ENCODE peak calls at places on chromosomes 12 and 14, in five cellular contexts. U is HepG2, T is GM12878, L is H1, G is K562. W is an unnamed sample.

GRCh38 chr12:93502802-93503623 is 35.7 kb downstream of the MRPL42 start:
- DNase-seq in U (peak; percentile 33), T (no peak), L (peak; percentile 9), G (no peak), W (no peak)

GRCh38 chr12:66262737-66263136 is 39.6 kb upstream of the HELB start:
- DNase-seq in U (no peak), T (no peak), L (no peak), G (no peak), W (no peak)

GRCh38 chr12:93403988-93404803 is 26.5 kb downstream of the NUDT4 start:
- DNase-seq in U (no peak), T (no peak), L (no peak), G (no peak), W (no peak)

GRCh38 chr12:10143205-10143604 is 13.2 kb upstream of the CLEC7A start:
- DNase-seq in U (no peak), T (no peak), L (no peak), G (no peak), W (no peak)

GRCh38 chr12:12267801-12268200 is 957 bp upstream of the LRP6 start:
- DNase-seq in U (no peak), T (no peak), L (no peak), G (no peak), W (no peak)

GRCh38 chr12:19967486-19967885 is 400.9 kb upstream of the PDE3A start:
- DNase-seq in U (no peak), T (peak; percentile 19), L (no peak), G (no peak), W (peak; percentile 91)

GRCh38 chr14:29037428-29037827 is 270.8 kb downstream of the FOXG1 start:
- DNase-seq in U (no peak), T (no peak), L (no peak), G (no peak), W (no peak)

GRCh38 chr12:122730215-122731014 is at the start of gene HCAR1:
- DNase-seq in U (peak; percentile 40), T (no peak), L (no peak), G (no peak), W (no peak)

GRCh38 chr12:123075591-123076171 is 75.2 kb downstream of the PITPNM2 start:
- DNase-seq in U (peak; percentile 78), T (no peak), L (peak; percentile 33), G (peak; percentile 51), W (no peak)

GRCh38 chr12:23222801-23223200 is 597.8 kb downstream of the ETNK1 start:
- DNase-seq in U (no peak), T (no peak), L (no peak), G (no peak), W (no peak)

GRCh38 chr12:106296179-106296877 is 6.2 kb upstream of the TCP11L2 start:
- DNase-seq in U (peak; percentile 80), T (no peak), L (no peak), G (no peak), W (peak; percentile 69)

GRCh38 chr14:60064491-60065072 is 27.1 kb upstream of the PCNX4 start:
- DNase-seq in U (peak; percentile 9), T (peak; percentile 15), L (no peak), G (no peak), W (peak; percentile 3)

GRCh38 chr14:36941783-36942521 is 230.5 kb downstream of the SLC25A21 start:
- DNase-seq in U (peak; percentile 62), T (no peak), L (peak; percentile 27), G (peak; percentile 52), W (peak; percentile 75)

GRCh38 chr12:125015680-125016310 is 22.4 kb downstream of the BRI3BP start:
- DNase-seq in U (no peak), T (no peak), L (no peak), G (no peak), W (no peak)

GRCh38 chr14:90757452-90757851 is 58.8 kb downstream of the TTC7B start:
- DNase-seq in U (no peak), T (no peak), L (no peak), G (no peak), W (no peak)

GRCh38 chr12:120116443-120116791 is at the start of gene RAB35:
- DNase-seq in U (no peak), T (no peak), L (no peak), G (no peak), W (no peak)

GRCh38 chr14:101721951-101722661 is 39.4 kb upstream of the PPP2R5C start:
- DNase-seq in U (peak; percentile 47), T (no peak), L (no peak), G (peak; percentile 0), W (peak; percentile 65)

GRCh38 chr14:95211721-95212504 is 54.6 kb upstream of the DICER1 start:
- DNase-seq in U (no peak), T (peak; percentile 27), L (no peak), G (no peak), W (no peak)

GRCh38 chr12:121501946-121502345 is 78.9 kb downstream of the KDM2B start:
- DNase-seq in U (no peak), T (no peak), L (no peak), G (no peak), W (no peak)

GRCh38 chr12:62466018-62466595 is 519 bp upstream of the MON2 start:
- DNase-seq in U (peak; percentile 6), T (no peak), L (no peak), G (peak; percentile 26), W (peak; percentile 19)

GRCh38 chr12:45688188-45688587 is 41.3 kb upstream of the ARID2 start:
- DNase-seq in U (no peak), T (no peak), L (no peak), G (no peak), W (no peak)

GRCh38 chr12:45681469-45681868 is 48.0 kb upstream of the ARID2 start:
- DNase-seq in U (no peak), T (no peak), L (no peak), G (no peak), W (no peak)

GRCh38 chr12:45687081-45688015 is 42.2 kb upstream of the ARID2 start:
- DNase-seq in U (no peak), T (no peak), L (no peak), G (no peak), W (no peak)

DNA sequence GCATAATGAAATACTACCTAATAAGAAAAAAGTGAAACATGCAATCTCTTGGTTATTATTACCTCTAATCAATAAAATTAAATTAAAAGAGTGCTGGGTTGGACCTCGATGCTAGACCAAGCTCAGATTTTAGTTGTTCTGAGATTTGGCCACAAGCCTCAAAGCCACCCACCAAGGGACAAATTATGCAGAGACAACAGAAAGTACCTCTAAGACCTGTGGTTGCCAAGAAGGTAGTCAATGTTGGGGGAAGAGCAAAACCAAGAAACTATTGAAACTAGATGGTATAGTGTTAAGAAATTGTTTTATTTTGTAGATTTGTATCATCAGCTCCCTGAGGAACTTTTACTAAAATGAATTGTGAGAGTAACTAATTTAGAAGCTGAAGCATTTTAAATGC is 43.8 kb upstream of the ARID2 start:
- DNase-seq in U (no peak), T (no peak), L (no peak), G (no peak), W (no peak)
- H3K4me2 ChIP-seq in U (no peak overlapping the region), T (no peak overlapping the region), L (no peak overlapping the region), G (no peak overlapping the region), W (no peak overlapping the region)

GRCh38 chr12:47811581-47812484 is 7.9 kb downstream of the HDAC7 start:
- DNase-seq in U (no peak), T (no peak), L (no peak), G (no peak), W (no peak)
- TF ChIP-seq POLR2A in U (no peak), T (no peak), L (no peak), G (no peak), W (no peak)

GRCh38 chr14:51616256-51616655 is 35.5 kb upstream of the FRMD6 start:
- DNase-seq in U (no peak), T (no peak), L (no peak), G (no peak), W (no peak)

GRCh38 chr14:51619551-51619950 is 32.2 kb upstream of the FRMD6 start:
- DNase-seq in U (no peak), T (no peak), L (no peak), G (no peak), W (no peak)

GRCh38 chr14:51614707-51615106 is 37.0 kb upstream of the FRMD6 start:
- DNase-seq in U (no peak), T (no peak), L (no peak), G (no peak), W (no peak)

GRCh38 chr14:51620036-51620435 is 31.7 kb upstream of the FRMD6 start:
- DNase-seq in U (no peak), T (no peak), L (no peak), G (no peak), W (no peak)

GRCh38 chr14:51616724-51617409 is 34.8 kb upstream of the FRMD6 start:
- DNase-seq in U (peak; percentile 91), T (no peak), L (no peak), G (no peak), W (peak; percentile 64)
- TF ChIP-seq EP300 in U (no peak), T (no peak), L (no peak), G (no peak), W (no peak)

DNA sequence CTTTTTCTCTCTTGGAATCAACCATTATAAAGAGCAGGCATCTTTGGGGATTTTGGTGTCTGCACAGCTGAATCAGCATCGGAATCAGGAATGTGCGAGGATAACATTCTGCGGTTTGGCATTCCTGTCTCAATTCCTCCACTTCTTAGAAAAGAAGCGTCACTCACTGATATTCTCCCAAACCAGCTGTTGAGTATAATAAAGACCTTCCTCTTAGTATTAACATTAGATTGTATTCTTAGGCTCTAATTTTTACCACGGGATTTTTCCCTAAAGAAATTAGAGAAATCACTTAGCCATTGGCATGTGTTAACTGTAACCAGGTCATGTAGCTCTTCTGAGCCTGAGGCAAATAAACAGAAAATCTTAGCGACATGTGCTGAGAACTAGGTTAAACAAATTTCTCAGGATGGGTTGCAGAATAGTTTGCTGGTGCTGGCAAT is 128.7 kb downstream of the TMX1 start:
- DNase-seq in U (no peak), T (no peak), L (no peak), G (no peak), W (no peak)
- H3K4me2 ChIP-seq in U (no peak overlapping the region), T (no peak overlapping the region), L (no peak overlapping the region), G (no peak overlapping the region), W (no peak overlapping the region)

GRCh38 chr14:54221971-54222370 is 174.8 kb upstream of the CDKN3 start:
- DNase-seq in U (no peak), T (no peak), L (no peak), G (no peak), W (no peak)

GRCh38 chr14:54221432-54221803 is 175.4 kb upstream of the CDKN3 start:
- DNase-seq in U (no peak), T (no peak), L (no peak), G (no peak), W (no peak)

GRCh38 chr14:54225457-54225856 is 171.3 kb upstream of the CDKN3 start:
- DNase-seq in U (no peak), T (no peak), L (no peak), G (no peak), W (no peak)

GRCh38 chr14:54226103-54226502 is 170.7 kb upstream of the CDKN3 start:
- DNase-seq in U (no peak), T (no peak), L (no peak), G (no peak), W (no peak)

GRCh38 chr14:54223978-54224377 is 172.8 kb upstream of the CDKN3 start:
- DNase-seq in U (no peak), T (no peak), L (no peak), G (no peak), W (no peak)
- TF ChIP-seq POLR2A in U (no peak), T (no peak), L (no peak), G (no peak), W (no peak)

W was measured in A549.